ENCODE peak calls at places on chromosomes 1 and 21, in five cellular contexts. One of them, this sample, is unnamed.

GRCh38 chr1:223776826-223777454 is 64.6 kb downstream of the CAPN2 start:
- DNase-seq in fibroblast of lung: no peak
- DNase-seq in psoas muscle: no peak
- DNase-seq in cardiac muscle cell: no peak
- DNase-seq in heart right ventricle: no peak
- DNase-seq in this sample: peak; percentile 9

GRCh38 chr1:234647758-234648157 is 37.8 kb upstream of the IRF2BP2 start:
- DNase-seq in psoas muscle: no peak
- DNase-seq in cardiac muscle cell: no peak
- DNase-seq in fibroblast of lung: no peak
- DNase-seq in heart right ventricle: no peak
- DNase-seq in this sample: no peak

GRCh38 chr1:90800012-90800717 is 83.1 kb upstream of the BARHL2 start:
- DNase-seq in heart right ventricle: no peak
- DNase-seq in cardiac muscle cell: no peak
- DNase-seq in psoas muscle: no peak
- DNase-seq in fibroblast of lung: no peak
- DNase-seq in this sample: no peak

GRCh38 chr1:52059326-52059725 is 3.2 kb downstream of the BTF3L4 start:
- DNase-seq in heart right ventricle: no peak
- DNase-seq in fibroblast of lung: peak; percentile 53
- DNase-seq in psoas muscle: no peak
- DNase-seq in cardiac muscle cell: no peak
- DNase-seq in this sample: no peak

GRCh38 chr1:21334214-21335087 is 44.2 kb upstream of the ECE1 start:
- DNase-seq in fibroblast of lung: peak; percentile 94
- DNase-seq in psoas muscle: peak; percentile 79
- DNase-seq in cardiac muscle cell: peak; percentile 56
- DNase-seq in heart right ventricle: peak; percentile 78
- DNase-seq in this sample: peak; percentile 89

GRCh38 chr1:116529199-116529616 is 41.6 kb downstream of the CD58 start:
- DNase-seq in fibroblast of lung: peak; percentile 77
- DNase-seq in heart right ventricle: no peak
- DNase-seq in cardiac muscle cell: no peak
- DNase-seq in psoas muscle: no peak
- DNase-seq in this sample: no peak

GRCh38 chr1:10360045-10360444 is 38.8 kb upstream of the PGD start:
- DNase-seq in cardiac muscle cell: no peak
- DNase-seq in heart right ventricle: no peak
- DNase-seq in fibroblast of lung: no peak
- DNase-seq in psoas muscle: no peak
- DNase-seq in this sample: no peak

GRCh38 chr1:26259578-26259977 is 20.3 kb upstream of the SH3BGRL3 start:
- DNase-seq in psoas muscle: no peak
- DNase-seq in fibroblast of lung: no peak
- DNase-seq in cardiac muscle cell: no peak
- DNase-seq in heart right ventricle: no peak
- DNase-seq in this sample: no peak

GRCh38 chr1:41532206-41532975 is 47.9 kb upstream of the EDN2 start:
- DNase-seq in heart right ventricle: no peak
- DNase-seq in cardiac muscle cell: no peak
- DNase-seq in psoas muscle: no peak
- DNase-seq in fibroblast of lung: no peak
- DNase-seq in this sample: no peak

GRCh38 chr1:222588135-222588534 is 1.6 kb downstream of the TAF1A start:
- DNase-seq in fibroblast of lung: no peak
- DNase-seq in psoas muscle: no peak
- DNase-seq in heart right ventricle: no peak
- DNase-seq in cardiac muscle cell: no peak
- DNase-seq in this sample: no peak

GRCh38 chr1:9269721-9270120 is 23.0 kb upstream of the SPSB1 start:
- DNase-seq in fibroblast of lung: no peak
- DNase-seq in heart right ventricle: no peak
- DNase-seq in cardiac muscle cell: peak; percentile 62
- DNase-seq in psoas muscle: peak; percentile 67
- DNase-seq in this sample: no peak

GRCh38 chr1:59880001-59880400 is 46.6 kb downstream of the CYP2J2 start:
- DNase-seq in cardiac muscle cell: peak; percentile 52
- DNase-seq in heart right ventricle: no peak
- DNase-seq in fibroblast of lung: no peak
- DNase-seq in psoas muscle: no peak
- DNase-seq in this sample: no peak

GRCh38 chr1:197614916-197615692 is 160.2 kb downstream of the DENND1B start:
- DNase-seq in heart right ventricle: no peak
- DNase-seq in psoas muscle: no peak
- DNase-seq in cardiac muscle cell: peak; percentile 57
- DNase-seq in fibroblast of lung: peak; percentile 27
- DNase-seq in this sample: no peak

GRCh38 chr1:160411963-160412362 is 11.6 kb downstream of the VANGL2 start:
- DNase-seq in psoas muscle: no peak
- DNase-seq in fibroblast of lung: no peak
- DNase-seq in cardiac muscle cell: no peak
- DNase-seq in heart right ventricle: no peak
- DNase-seq in this sample: no peak

GRCh38 chr1:204408074-204408507 is 3.5 kb downstream of the PPP1R15B start:
- DNase-seq in heart right ventricle: peak; percentile 81
- DNase-seq in cardiac muscle cell: peak; percentile 69
- DNase-seq in fibroblast of lung: peak; percentile 80
- DNase-seq in psoas muscle: peak; percentile 85
- DNase-seq in this sample: peak; percentile 89

GRCh38 chr1:86140481-86140880 is 16.1 kb downstream of the COL24A1 start:
- DNase-seq in fibroblast of lung: no peak
- DNase-seq in heart right ventricle: no peak
- DNase-seq in cardiac muscle cell: no peak
- DNase-seq in psoas muscle: no peak
- DNase-seq in this sample: no peak

GRCh38 chr1:244353572-244354091 is 98.1 kb downstream of the ADSS2 start:
- DNase-seq in cardiac muscle cell: no peak
- DNase-seq in psoas muscle: peak; percentile 69
- DNase-seq in fibroblast of lung: peak; percentile 95
- DNase-seq in heart right ventricle: peak; percentile 38
- DNase-seq in this sample: peak; percentile 76

GRCh38 chr21:38333290-38334272 is 76.8 kb downstream of the KCNJ15 start:
- DNase-seq in fibroblast of lung: no peak
- DNase-seq in cardiac muscle cell: no peak
- DNase-seq in psoas muscle: no peak
- DNase-seq in heart right ventricle: no peak
- DNase-seq in this sample: no peak

DNA sequence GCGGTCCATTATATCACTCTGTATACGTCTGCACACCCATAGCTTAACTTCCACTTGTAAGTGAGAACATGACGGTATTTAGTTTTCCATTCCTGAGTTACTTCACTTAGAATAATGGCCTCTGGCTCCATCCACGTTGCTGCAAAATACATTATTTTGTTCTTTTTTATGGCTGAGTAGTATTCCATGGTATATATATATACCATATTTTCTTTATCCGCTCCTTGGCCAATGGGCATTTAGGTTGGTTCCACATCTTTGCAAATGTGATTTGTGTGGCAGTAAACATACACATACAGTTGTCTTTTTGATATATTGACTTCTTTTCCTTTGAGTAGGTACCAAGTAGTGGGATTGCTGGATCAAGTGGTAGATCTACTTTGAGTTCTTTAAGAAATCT is 245.1 kb downstream of the NFIA start:
- DNase-seq in heart right ventricle: no peak
- DNase-seq in cardiac muscle cell: no peak
- DNase-seq in psoas muscle: no peak
- DNase-seq in fibroblast of lung: no peak
- DNase-seq in this sample: no peak
- H3K27ac ChIP-seq in heart right ventricle: no peak overlapping the region
- H3K27ac ChIP-seq in cardiac muscle cell: no peak overlapping the region
- H3K27ac ChIP-seq in psoas muscle: no peak overlapping the region
- H3K27ac ChIP-seq in fibroblast of lung: no peak overlapping the region
- H3K27ac ChIP-seq in this sample: no peak overlapping the region

DNA sequence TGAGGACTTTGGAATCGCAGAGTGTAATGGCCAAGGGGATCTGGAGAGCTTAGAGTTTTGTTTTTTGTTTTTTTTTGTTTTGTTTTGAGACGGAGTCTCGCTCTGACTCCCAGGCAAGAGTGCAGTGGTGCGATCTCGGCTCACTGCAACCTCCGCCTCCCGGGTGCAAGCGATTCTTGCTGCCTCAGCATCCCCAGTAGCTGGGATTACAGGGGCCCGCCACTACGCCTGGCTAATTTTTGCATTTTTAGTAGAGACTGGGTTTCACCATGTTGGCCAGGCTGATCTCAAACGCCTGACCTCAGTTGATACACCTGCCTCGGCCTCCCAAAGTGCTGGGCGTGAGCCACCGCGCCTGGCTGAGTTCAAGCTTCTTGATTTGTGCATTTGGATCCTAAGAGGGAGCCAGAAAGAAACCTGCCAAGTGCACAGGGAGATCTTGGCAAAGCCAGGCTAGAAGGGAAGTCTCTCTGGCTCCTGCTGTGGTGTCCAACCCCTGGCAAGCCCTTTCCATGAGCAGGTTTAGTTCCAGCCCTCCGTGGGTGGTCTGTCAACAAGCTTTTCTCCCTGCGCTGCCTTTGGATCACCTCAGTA is 852 bp downstream of the FAAH start:
- DNase-seq in fibroblast of lung: no peak
- DNase-seq in heart right ventricle: no peak
- DNase-seq in cardiac muscle cell: no peak
- DNase-seq in psoas muscle: peak; percentile 66
- DNase-seq in this sample: no peak
- H3K4me3 ChIP-seq in fibroblast of lung: peak overlapping the region; percentile 45
- H3K4me3 ChIP-seq in heart right ventricle: peak overlapping the region; percentile 46
- H3K4me3 ChIP-seq in cardiac muscle cell: peak overlapping the region; percentile 26
- H3K4me3 ChIP-seq in psoas muscle: peak overlapping the region; percentile 77
- H3K4me3 ChIP-seq in this sample: peak overlapping the region; percentile 38

DNA sequence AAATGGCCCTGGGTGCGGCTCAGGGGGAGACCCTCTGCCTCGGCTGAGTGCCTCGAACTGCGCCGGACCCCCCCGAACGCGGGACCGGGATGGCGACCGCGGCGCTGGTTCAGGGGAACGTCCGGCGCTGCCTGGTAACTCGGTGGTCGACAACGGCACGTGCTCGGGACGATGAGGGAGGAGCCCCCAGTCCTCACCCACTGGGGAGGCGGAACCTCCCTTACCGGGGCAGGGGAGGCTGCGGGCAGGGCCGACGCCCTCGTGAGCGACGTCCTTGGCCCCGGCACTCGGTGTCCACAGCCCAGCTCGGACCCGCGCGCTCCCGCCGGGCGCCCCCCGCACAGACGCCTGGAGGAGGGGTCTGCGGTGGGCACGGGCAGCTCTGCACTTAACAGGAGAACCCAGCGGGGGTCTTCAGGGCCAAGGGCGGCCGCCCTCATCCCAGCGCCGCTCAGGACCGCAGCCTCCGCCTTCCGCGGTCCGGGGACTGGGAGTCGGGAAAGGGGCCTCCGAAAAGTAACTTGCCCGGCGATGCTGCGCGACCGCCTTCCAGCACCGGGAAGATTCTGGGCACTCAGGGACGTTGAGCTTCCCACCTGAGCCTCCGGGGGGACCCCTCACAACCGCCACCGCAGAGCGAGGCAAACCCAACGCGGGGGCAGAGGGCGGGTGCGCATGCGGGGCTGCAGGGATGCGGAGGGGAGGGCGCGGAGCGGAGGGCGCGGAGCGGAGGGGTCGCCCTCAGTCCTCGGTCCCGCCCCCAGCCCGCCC is 1.7 kb downstream of the HES4 start:
- DNase-seq in fibroblast of lung: no peak
- DNase-seq in psoas muscle: peak; percentile 50
- DNase-seq in heart right ventricle: peak; percentile 16
- DNase-seq in cardiac muscle cell: peak; percentile 58
- DNase-seq in this sample: no peak
- TF ChIP-seq CTCF in fibroblast of lung: no peak
- TF ChIP-seq CTCF in psoas muscle: no peak
- TF ChIP-seq CTCF in heart right ventricle: no peak
- TF ChIP-seq CTCF in cardiac muscle cell: no peak
- TF ChIP-seq CTCF in this sample: no peak

GRCh38 chr1:206495493-206496046 is 11.8 kb upstream of the RASSF5 start:
- DNase-seq in heart right ventricle: no peak
- DNase-seq in fibroblast of lung: peak; percentile 41
- DNase-seq in cardiac muscle cell: no peak
- DNase-seq in psoas muscle: no peak
- DNase-seq in this sample: no peak
- H3K27ac ChIP-seq in heart right ventricle: no peak overlapping the region
- H3K27ac ChIP-seq in fibroblast of lung: no peak overlapping the region
- H3K27ac ChIP-seq in cardiac muscle cell: peak overlapping the region; percentile 41
- H3K27ac ChIP-seq in psoas muscle: no peak overlapping the region
- H3K27ac ChIP-seq in this sample: peak overlapping the region; percentile 67

GRCh38 chr1:5829414-5829813 is 162.8 kb downstream of the NPHP4 start:
- DNase-seq in fibroblast of lung: no peak
- DNase-seq in psoas muscle: no peak
- DNase-seq in heart right ventricle: no peak
- DNase-seq in cardiac muscle cell: no peak
- DNase-seq in this sample: no peak

GRCh38 chr1:5831600-5832335 is 160.5 kb downstream of the NPHP4 start:
- DNase-seq in psoas muscle: peak; percentile 34
- DNase-seq in cardiac muscle cell: no peak
- DNase-seq in heart right ventricle: no peak
- DNase-seq in fibroblast of lung: no peak
- DNase-seq in this sample: no peak

GRCh38 chr1:5830771-5831599 is 161.2 kb downstream of the NPHP4 start:
- DNase-seq in fibroblast of lung: no peak
- DNase-seq in cardiac muscle cell: peak; percentile 36
- DNase-seq in psoas muscle: no peak
- DNase-seq in heart right ventricle: no peak
- DNase-seq in this sample: no peak

GRCh38 chr1:5826601-5827000 is 165.6 kb downstream of the NPHP4 start:
- DNase-seq in heart right ventricle: no peak
- DNase-seq in psoas muscle: no peak
- DNase-seq in cardiac muscle cell: no peak
- DNase-seq in fibroblast of lung: no peak
- DNase-seq in this sample: no peak

GRCh38 chr1:5828322-5828935 is 163.8 kb downstream of the NPHP4 start:
- DNase-seq in fibroblast of lung: no peak
- DNase-seq in heart right ventricle: no peak
- DNase-seq in psoas muscle: no peak
- DNase-seq in cardiac muscle cell: no peak
- DNase-seq in this sample: no peak
- H3K4me3 ChIP-seq in fibroblast of lung: no peak overlapping the region
- H3K4me3 ChIP-seq in heart right ventricle: no peak overlapping the region
- H3K4me3 ChIP-seq in psoas muscle: no peak overlapping the region
- H3K4me3 ChIP-seq in cardiac muscle cell: no peak overlapping the region
- H3K4me3 ChIP-seq in this sample: no peak overlapping the region

GRCh38 chr1:89622895-89623294 is 10.0 kb upstream of the LRRC8C start:
- DNase-seq in fibroblast of lung: peak; percentile 39
- DNase-seq in psoas muscle: no peak
- DNase-seq in heart right ventricle: no peak
- DNase-seq in cardiac muscle cell: no peak
- DNase-seq in this sample: no peak
- TF ChIP-seq CTCF in fibroblast of lung: peak; percentile 41
- TF ChIP-seq CTCF in psoas muscle: no peak
- TF ChIP-seq CTCF in heart right ventricle: no peak
- TF ChIP-seq CTCF in cardiac muscle cell: peak; percentile 37
- TF ChIP-seq CTCF in this sample: peak; percentile 24

GRCh38 chr1:202745313-202745888 is 35.1 kb upstream of the SYT2 start:
- DNase-seq in cardiac muscle cell: no peak
- DNase-seq in heart right ventricle: no peak
- DNase-seq in fibroblast of lung: no peak
- DNase-seq in psoas muscle: no peak
- DNase-seq in this sample: no peak

GRCh38 chr1:202742496-202742895 is 32.2 kb upstream of the SYT2 start:
- DNase-seq in psoas muscle: no peak
- DNase-seq in fibroblast of lung: no peak
- DNase-seq in heart right ventricle: no peak
- DNase-seq in cardiac muscle cell: no peak
- DNase-seq in this sample: no peak
- H3K27ac ChIP-seq in psoas muscle: no peak overlapping the region
- H3K27ac ChIP-seq in fibroblast of lung: no peak overlapping the region
- H3K27ac ChIP-seq in heart right ventricle: no peak overlapping the region
- H3K27ac ChIP-seq in cardiac muscle cell: no peak overlapping the region
- H3K27ac ChIP-seq in this sample: no peak overlapping the region

This sample was measured in right atrium auricular region.